ENCODE peak calls at places on chromosomes 3 and 15, in four cellular contexts. B is fibroblast of lung, F is left lung, E is Peyer's patch. O is an unnamed sample.

GRCh38 chr15:48987142-48987541 is 23.4 kb upstream of the SHC4 start:
- DNase-seq in B (no peak), F (no peak), E (no peak), O (no peak)

GRCh38 chr15:72375501-72375845 is 341 bp downstream of the HEXA start:
- DNase-seq in B (no peak), F (peak; percentile 79), E (no peak), O (no peak)

GRCh38 chr3:170908235-170909116 is at the start of gene EIF5A2:
- DNase-seq in B (peak; percentile 95), F (peak; percentile 94), E (peak; percentile 88), O (peak; percentile 95)

GRCh38 chr3:58383904-58384303 is 49.7 kb downstream of the PDHB start:
- DNase-seq in B (peak; percentile 95), F (peak; percentile 34), E (no peak), O (peak; percentile 99)

GRCh38 chr3:146308682-146309081 is 57.8 kb upstream of the PLSCR4 start:
- DNase-seq in B (peak; percentile 61), F (no peak), E (no peak), O (peak; percentile 72)

GRCh38 chr15:33142708-33143107 is 51.8 kb downstream of the FMN1 start:
- DNase-seq in B (no peak), F (no peak), E (no peak), O (no peak)

GRCh38 chr15:101027920-101028319 is 108.8 kb downstream of the LRRK1 start:
- DNase-seq in B (no peak), F (no peak), E (peak; percentile 6), O (no peak)

GRCh38 chr3:141083226-141083625 is 32.1 kb downstream of the SPSB4 start:
- DNase-seq in B (no peak), F (peak; percentile 18), E (no peak), O (no peak)

GRCh38 chr15:34721802-34722795 is 32.7 kb downstream of the GJD2 start:
- DNase-seq in B (peak; percentile 61), F (no peak), E (no peak), O (peak; percentile 23)

GRCh38 chr3:17806876-17807275 is 64.4 kb upstream of the TBC1D5 start:
- DNase-seq in B (no peak), F (no peak), E (no peak), O (no peak)

GRCh38 chr3:104646196-104646595 is 720.5 kb upstream of the ALCAM start:
- DNase-seq in B (peak; percentile 3), F (no peak), E (no peak), O (no peak)

GRCh38 chr3:30616347-30617027 is 10.1 kb downstream of the TGFBR2 start:
- DNase-seq in B (no peak), F (no peak), E (no peak), O (no peak)

GRCh38 chr3:128016502-128016901 is 35.7 kb upstream of the SEC61A1 start:
- DNase-seq in B (no peak), F (no peak), E (no peak), O (no peak)

GRCh38 chr3:47414161-47414564 is 33.3 kb downstream of the PTPN23 start:
- DNase-seq in B (no peak), F (no peak), E (no peak), O (no peak)

GRCh38 chr15:100191161-100191560 is 150.6 kb downstream of the ADAMTS17 start:
- DNase-seq in B (no peak), F (no peak), E (no peak), O (no peak)

GRCh38 chr15:100899601-100900000 is 19.6 kb upstream of the LRRK1 start:
- DNase-seq in B (no peak), F (no peak), E (no peak), O (no peak)

GRCh38 chr3:4978966-4979400 is 254 bp upstream of the BHLHE40 start:
- DNase-seq in B (peak; percentile 96), F (peak; percentile 99), E (peak; percentile 95), O (peak; percentile 99)

GRCh38 chr3:4976109-4976508 is 3.1 kb upstream of the BHLHE40 start:
- DNase-seq in B (peak; percentile 69), F (peak; percentile 85), E (no peak), O (peak; percentile 81)

GRCh38 chr3:4977889-4978258 is 1.4 kb upstream of the BHLHE40 start:
- DNase-seq in B (no peak), F (no peak), E (no peak), O (no peak)

GRCh38 chr3:4978259-4978965 is 825 bp upstream of the BHLHE40 start:
- DNase-seq in B (peak; percentile 96), F (peak; percentile 99), E (peak; percentile 86), O (peak; percentile 98)

GRCh38 chr3:4977001-4977888 is 2.0 kb upstream of the BHLHE40 start:
- DNase-seq in B (peak; percentile 88), F (peak; percentile 89), E (peak; percentile 79), O (peak; percentile 95)
- TF ChIP-seq CTCF in B (peak; percentile 22), F (no peak), E (no peak), O (no peak)

DNA sequence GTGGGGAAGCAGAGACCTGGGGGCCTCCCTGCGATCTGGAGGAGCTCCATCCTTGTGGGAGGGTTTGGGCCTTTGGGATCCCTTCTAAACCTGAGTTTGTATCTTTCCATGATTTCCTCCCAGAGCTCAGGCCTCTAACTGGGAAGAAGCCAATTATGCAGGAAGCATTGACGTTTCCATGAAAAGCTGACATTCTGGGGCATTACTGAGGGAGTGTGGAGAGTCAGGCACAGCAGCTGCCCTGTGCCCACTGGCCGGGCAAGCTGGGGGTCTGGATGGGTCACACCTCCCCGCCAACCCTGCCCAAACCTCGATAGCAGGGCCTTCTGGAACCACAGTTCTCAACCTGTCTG is 74.9 kb downstream of the EFCAB12 start:
- DNase-seq in B (no peak), F (no peak), E (no peak), O (no peak)
- H3K4me3 ChIP-seq in B (no peak overlapping the region), F (no peak overlapping the region), E (no peak overlapping the region), O (no peak overlapping the region)

GRCh38 chr3:132722165-132723023 is at the start of gene NPHP3:
- DNase-seq in B (peak; percentile 97), F (peak; percentile 99), E (peak; percentile 99), O (peak; percentile 92)

GRCh38 chr3:132726341-132726823 is 4.2 kb upstream of the NPHP3 start:
- DNase-seq in B (peak; percentile 42), F (no peak), E (no peak), O (peak; percentile 41)

GRCh38 chr3:132723024-132723462 is 834 bp upstream of the NPHP3 start:
- DNase-seq in B (no peak), F (no peak), E (no peak), O (no peak)

GRCh38 chr3:132723551-132723950 is 1.3 kb upstream of the NPHP3 start:
- DNase-seq in B (no peak), F (no peak), E (no peak), O (no peak)

GRCh38 chr3:132721479-132722164 is 587 bp downstream of the NPHP3 start:
- DNase-seq in B (peak; percentile 61), F (peak; percentile 78), E (peak; percentile 50), O (peak; percentile 62)
- TF ChIP-seq CTCF in B (peak; percentile 24), F (no peak), E (no peak), O (peak; percentile 18)

GRCh38 chr15:55619783-55620182 is 31.6 kb upstream of the PYGO1 start:
- DNase-seq in B (no peak), F (no peak), E (no peak), O (no peak)
- H3K4me3 ChIP-seq in B (no peak overlapping the region), F (no peak overlapping the region), E (no peak overlapping the region), O (no peak overlapping the region)